ENCODE peak calls at places on chromosomes 3 and 15, in eight cellular contexts. One of them, this sample, is unnamed.

GRCh38 chr3:68773401-68773800 is 158.9 kb downstream of the TAFA4 start:
- DNase-seq in AG04450: no peak
- DNase-seq in GM23338: no peak
- DNase-seq in A549: no peak
- DNase-seq in GM12865: no peak
- DNase-seq in GM06990: no peak
- DNase-seq in choroid plexus epithelial cell: no peak
- DNase-seq in GM12864: no peak
- DNase-seq in this sample: no peak

GRCh38 chr15:63610209-63610841 is 13.1 kb downstream of the FBXL22 start:
- DNase-seq in GM12864: peak
- DNase-seq in GM06990: peak
- DNase-seq in choroid plexus epithelial cell: peak
- DNase-seq in A549: peak
- DNase-seq in AG04450: peak
- DNase-seq in GM12865: peak
- DNase-seq in GM23338: peak
- DNase-seq in this sample: peak

GRCh38 chr3:120425877-120426276 is 24.9 kb downstream of the FSTL1 start:
- DNase-seq in A549: no peak
- DNase-seq in GM23338: no peak
- DNase-seq in GM12864: no peak
- DNase-seq in choroid plexus epithelial cell: peak
- DNase-seq in AG04450: peak
- DNase-seq in GM12865: no peak
- DNase-seq in GM06990: no peak
- DNase-seq in this sample: no peak

GRCh38 chr3:126557415-126557745 is 1.4 kb downstream of the C3orf22 start:
- DNase-seq in GM23338: no peak
- DNase-seq in GM12864: no peak
- DNase-seq in GM12865: no peak
- DNase-seq in AG04450: no peak
- DNase-seq in GM06990: no peak
- DNase-seq in choroid plexus epithelial cell: no peak
- DNase-seq in A549: no peak
- DNase-seq in this sample: no peak

GRCh38 chr3:31522152-31522551 is 10.6 kb upstream of the STT3B start:
- DNase-seq in choroid plexus epithelial cell: no peak
- DNase-seq in A549: no peak
- DNase-seq in AG04450: no peak
- DNase-seq in GM12865: peak
- DNase-seq in GM12864: no peak
- DNase-seq in GM06990: peak
- DNase-seq in GM23338: no peak
- DNase-seq in this sample: peak

GRCh38 chr3:149174901-149175300 is 45.5 kb downstream of the HPS3 start:
- DNase-seq in GM06990: peak
- DNase-seq in A549: no peak
- DNase-seq in GM23338: no peak
- DNase-seq in AG04450: no peak
- DNase-seq in GM12864: peak
- DNase-seq in choroid plexus epithelial cell: no peak
- DNase-seq in GM12865: peak
- DNase-seq in this sample: peak

GRCh38 chr15:100780208-100780800 is 99.3 kb upstream of the ALDH1A3 start:
- DNase-seq in choroid plexus epithelial cell: no peak
- DNase-seq in GM23338: no peak
- DNase-seq in AG04450: no peak
- DNase-seq in GM06990: no peak
- DNase-seq in GM12865: no peak
- DNase-seq in GM12864: no peak
- DNase-seq in A549: no peak
- DNase-seq in this sample: no peak

GRCh38 chr15:33152502-33153109 is 41.9 kb downstream of the FMN1 start:
- DNase-seq in GM12865: no peak
- DNase-seq in AG04450: no peak
- DNase-seq in GM06990: no peak
- DNase-seq in GM23338: no peak
- DNase-seq in choroid plexus epithelial cell: peak
- DNase-seq in GM12864: no peak
- DNase-seq in A549: no peak
- DNase-seq in this sample: no peak

GRCh38 chr3:190092250-190092649 is 28.4 kb downstream of the P3H2 start:
- DNase-seq in GM23338: no peak
- DNase-seq in GM12865: peak
- DNase-seq in A549: no peak
- DNase-seq in GM06990: peak
- DNase-seq in choroid plexus epithelial cell: peak
- DNase-seq in GM12864: no peak
- DNase-seq in AG04450: peak
- DNase-seq in this sample: no peak

GRCh38 chr3:178419078-178419477 is 117.2 kb upstream of the KCNMB2 start:
- DNase-seq in GM12865: no peak
- DNase-seq in AG04450: no peak
- DNase-seq in A549: peak
- DNase-seq in GM06990: no peak
- DNase-seq in GM23338: no peak
- DNase-seq in GM12864: no peak
- DNase-seq in choroid plexus epithelial cell: peak
- DNase-seq in this sample: no peak

GRCh38 chr3:113867506-113867905 is 28.9 kb downstream of the GRAMD1C start:
- DNase-seq in AG04450: peak
- DNase-seq in choroid plexus epithelial cell: peak
- DNase-seq in GM12864: no peak
- DNase-seq in GM12865: no peak
- DNase-seq in GM06990: no peak
- DNase-seq in A549: no peak
- DNase-seq in GM23338: no peak
- DNase-seq in this sample: no peak

GRCh38 chr15:75554717-75555116 is 24.4 kb downstream of the PTPN9 start:
- DNase-seq in A549: no peak
- DNase-seq in GM12865: no peak
- DNase-seq in AG04450: peak
- DNase-seq in GM06990: no peak
- DNase-seq in GM12864: no peak
- DNase-seq in GM23338: no peak
- DNase-seq in choroid plexus epithelial cell: peak
- DNase-seq in this sample: no peak

GRCh38 chr3:157111578-157111977 is 48.4 kb downstream of the CCNL1 start:
- DNase-seq in A549: no peak
- DNase-seq in GM12864: no peak
- DNase-seq in GM23338: no peak
- DNase-seq in GM06990: no peak
- DNase-seq in GM12865: no peak
- DNase-seq in choroid plexus epithelial cell: no peak
- DNase-seq in AG04450: no peak
- DNase-seq in this sample: no peak

GRCh38 chr3:12895391-12896205 is 54.2 kb upstream of the RPL32 start:
- DNase-seq in AG04450: no peak
- DNase-seq in GM12864: no peak
- DNase-seq in A549: no peak
- DNase-seq in GM06990: no peak
- DNase-seq in choroid plexus epithelial cell: no peak
- DNase-seq in GM23338: no peak
- DNase-seq in GM12865: peak
- DNase-seq in this sample: no peak

GRCh38 chr3:197953881-197954280 is 3.9 kb downstream of the RPL35A start:
- DNase-seq in GM12864: no peak
- DNase-seq in GM06990: no peak
- DNase-seq in choroid plexus epithelial cell: peak
- DNase-seq in AG04450: no peak
- DNase-seq in GM23338: no peak
- DNase-seq in GM12865: no peak
- DNase-seq in A549: no peak
- DNase-seq in this sample: no peak

GRCh38 chr3:107956991-107957467 is 133.8 kb downstream of the CD47 start:
- DNase-seq in choroid plexus epithelial cell: no peak
- DNase-seq in GM23338: no peak
- DNase-seq in GM12864: no peak
- DNase-seq in GM06990: no peak
- DNase-seq in GM12865: no peak
- DNase-seq in A549: no peak
- DNase-seq in AG04450: no peak
- DNase-seq in this sample: no peak

GRCh38 chr3:70871909-70872656 is 559.6 kb upstream of the MDFIC2 start:
- DNase-seq in GM12864: no peak
- DNase-seq in A549: peak
- DNase-seq in GM12865: no peak
- DNase-seq in GM06990: no peak
- DNase-seq in GM23338: no peak
- DNase-seq in choroid plexus epithelial cell: peak
- DNase-seq in AG04450: no peak
- DNase-seq in this sample: no peak

GRCh38 chr3:79405183-79405582 is 362.6 kb downstream of the ROBO1 start:
- DNase-seq in GM23338: no peak
- DNase-seq in AG04450: no peak
- DNase-seq in choroid plexus epithelial cell: no peak
- DNase-seq in GM12864: no peak
- DNase-seq in GM12865: no peak
- DNase-seq in A549: no peak
- DNase-seq in GM06990: no peak
- DNase-seq in this sample: no peak

GRCh38 chr3:170021083-170021482 is 16.7 kb upstream of the GPR160 start:
- DNase-seq in GM23338: peak
- DNase-seq in GM12865: peak
- DNase-seq in choroid plexus epithelial cell: peak
- DNase-seq in A549: no peak
- DNase-seq in GM12864: no peak
- DNase-seq in AG04450: no peak
- DNase-seq in GM06990: no peak
- DNase-seq in this sample: no peak
- TF ChIP-seq CTCF in GM23338: peak
- TF ChIP-seq CTCF in GM12865: no peak
- TF ChIP-seq CTCF in choroid plexus epithelial cell: peak
- TF ChIP-seq CTCF in A549: no peak
- TF ChIP-seq CTCF in GM12864: peak
- TF ChIP-seq CTCF in AG04450: peak
- TF ChIP-seq CTCF in GM06990: peak
- TF ChIP-seq CTCF in this sample: peak

GRCh38 chr15:28989239-28989830 is 103.6 kb downstream of the APBA2 start:
- DNase-seq in A549: peak
- DNase-seq in GM23338: peak
- DNase-seq in GM06990: no peak
- DNase-seq in GM12864: no peak
- DNase-seq in GM12865: peak
- DNase-seq in AG04450: no peak
- DNase-seq in choroid plexus epithelial cell: peak
- DNase-seq in this sample: no peak
- TF ChIP-seq CTCF in A549: no peak
- TF ChIP-seq CTCF in GM23338: peak
- TF ChIP-seq CTCF in GM06990: peak
- TF ChIP-seq CTCF in GM12864: no peak
- TF ChIP-seq CTCF in GM12865: no peak
- TF ChIP-seq CTCF in AG04450: peak
- TF ChIP-seq CTCF in choroid plexus epithelial cell: peak
- TF ChIP-seq CTCF in this sample: no peak

GRCh38 chr3:139558351-139559170 is 19.0 kb upstream of the RBP1 start:
- DNase-seq in GM12865: no peak
- DNase-seq in GM06990: no peak
- DNase-seq in GM12864: no peak
- DNase-seq in GM23338: peak
- DNase-seq in AG04450: no peak
- DNase-seq in choroid plexus epithelial cell: no peak
- DNase-seq in A549: no peak
- DNase-seq in this sample: no peak

GRCh38 chr3:139559541-139559940 is 20.0 kb upstream of the RBP1 start:
- DNase-seq in GM06990: no peak
- DNase-seq in GM12864: no peak
- DNase-seq in choroid plexus epithelial cell: no peak
- DNase-seq in GM23338: no peak
- DNase-seq in A549: no peak
- DNase-seq in GM12865: no peak
- DNase-seq in AG04450: no peak
- DNase-seq in this sample: no peak

GRCh38 chr3:139561428-139561827 is 21.9 kb upstream of the RBP1 start:
- DNase-seq in GM12865: no peak
- DNase-seq in choroid plexus epithelial cell: no peak
- DNase-seq in GM06990: no peak
- DNase-seq in GM12864: no peak
- DNase-seq in A549: no peak
- DNase-seq in GM23338: no peak
- DNase-seq in AG04450: no peak
- DNase-seq in this sample: no peak

GRCh38 chr3:139561959-139562676 is 22.6 kb upstream of the RBP1 start:
- DNase-seq in choroid plexus epithelial cell: peak
- DNase-seq in A549: peak
- DNase-seq in GM06990: no peak
- DNase-seq in AG04450: peak
- DNase-seq in GM12865: peak
- DNase-seq in GM12864: no peak
- DNase-seq in GM23338: peak
- DNase-seq in this sample: peak

DNA sequence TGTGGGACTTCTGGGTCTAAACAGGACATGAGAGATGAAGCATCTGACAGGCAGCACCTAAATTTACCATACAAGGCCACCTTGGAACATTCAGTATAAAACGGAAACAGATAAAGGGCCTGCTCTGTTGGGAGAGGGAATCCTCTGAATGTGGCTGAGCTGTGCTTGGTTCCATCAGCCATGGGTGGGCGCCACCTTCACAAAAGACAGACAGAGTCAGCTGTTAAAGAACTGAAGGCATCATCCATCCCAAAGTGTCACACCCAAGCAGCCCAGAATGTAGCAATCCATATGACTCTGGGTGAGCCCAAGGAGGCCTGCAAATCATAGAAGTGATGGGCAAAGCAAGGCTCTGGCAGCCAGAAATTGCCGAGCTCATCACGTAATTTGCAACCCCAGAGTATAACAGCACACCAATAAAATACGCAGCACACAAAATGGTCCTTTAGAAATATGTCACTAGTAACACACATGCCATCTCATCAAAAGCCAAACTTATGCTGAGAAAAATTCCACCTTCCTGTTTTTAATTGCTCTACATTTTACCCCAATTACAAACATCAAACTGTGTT is 24.8 kb upstream of the RBP1 start:
- DNase-seq in GM12864: no peak
- DNase-seq in choroid plexus epithelial cell: peak
- DNase-seq in AG04450: no peak
- DNase-seq in GM12865: no peak
- DNase-seq in GM23338: peak
- DNase-seq in GM06990: no peak
- DNase-seq in A549: no peak
- DNase-seq in this sample: no peak
- TF ChIP-seq CTCF in GM12864: peak
- TF ChIP-seq CTCF in choroid plexus epithelial cell: peak
- TF ChIP-seq CTCF in AG04450: no peak
- TF ChIP-seq CTCF in GM12865: no peak
- TF ChIP-seq CTCF in GM23338: peak
- TF ChIP-seq CTCF in GM06990: peak
- TF ChIP-seq CTCF in A549: no peak
- TF ChIP-seq CTCF in this sample: peak

DNA sequence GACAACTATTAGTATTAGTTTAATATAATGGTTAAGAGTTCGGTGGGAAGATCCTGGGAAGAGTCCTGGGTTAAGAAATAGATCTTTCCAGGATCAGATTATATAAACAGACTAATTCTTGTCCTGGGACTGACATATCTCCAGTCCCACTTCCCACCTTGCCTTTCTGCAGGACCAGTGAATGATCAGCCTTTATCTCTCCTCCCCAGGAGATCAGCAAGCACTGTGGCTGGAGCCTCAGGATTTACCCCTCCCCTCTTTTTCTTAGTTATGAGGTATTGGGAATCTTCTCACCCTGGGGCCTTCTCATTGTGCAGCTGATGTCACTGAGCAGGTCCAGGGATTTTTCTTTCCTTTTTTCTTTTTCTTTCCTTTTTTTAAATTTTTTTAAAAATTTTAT is 135.7 kb upstream of the UMPS start:
- DNase-seq in GM06990: no peak
- DNase-seq in A549: no peak
- DNase-seq in AG04450: no peak
- DNase-seq in GM12865: no peak
- DNase-seq in GM23338: no peak
- DNase-seq in choroid plexus epithelial cell: no peak
- DNase-seq in GM12864: no peak
- DNase-seq in this sample: no peak
- TF ChIP-seq CTCF in GM06990: no peak
- TF ChIP-seq CTCF in A549: no peak
- TF ChIP-seq CTCF in AG04450: no peak
- TF ChIP-seq CTCF in GM12865: no peak
- TF ChIP-seq CTCF in GM23338: no peak
- TF ChIP-seq CTCF in choroid plexus epithelial cell: no peak
- TF ChIP-seq CTCF in GM12864: no peak
- TF ChIP-seq CTCF in this sample: no peak

This sample was measured in GM13977.